ENCODE peak calls at places on chromosomes 2 and 18, in five cellular contexts. One of them, this sample, is unnamed.

GRCh38 chr18:457120-457519 is 43.4 kb downstream of the COLEC12 start:
- DNase-seq in H1: no peak
- DNase-seq in K562: no peak
- DNase-seq in SK-N-SH: peak
- DNase-seq in HCT116: no peak
- DNase-seq in this sample: no peak

GRCh38 chr2:47660167-47660566 is 122.8 kb upstream of the MSH6 start:
- DNase-seq in SK-N-SH: no peak
- DNase-seq in HCT116: no peak
- DNase-seq in K562: no peak
- DNase-seq in H1: no peak
- DNase-seq in this sample: no peak

GRCh38 chr2:222320441-222321395 is 21.9 kb upstream of the PAX3 start:
- DNase-seq in K562: no peak
- DNase-seq in H1: peak
- DNase-seq in HCT116: no peak
- DNase-seq in SK-N-SH: peak
- DNase-seq in this sample: no peak

GRCh38 chr2:86790828-86791561 is at the start of gene CD8A:
- DNase-seq in SK-N-SH: peak
- DNase-seq in HCT116: no peak
- DNase-seq in K562: no peak
- DNase-seq in H1: peak
- DNase-seq in this sample: no peak

GRCh38 chr2:175726213-175726612 is 275.9 kb downstream of the LNPK start:
- DNase-seq in SK-N-SH: no peak
- DNase-seq in HCT116: no peak
- DNase-seq in K562: no peak
- DNase-seq in H1: no peak
- DNase-seq in this sample: no peak

GRCh38 chr2:29431485-29431884 is 316.3 kb downstream of the CLIP4 start:
- DNase-seq in K562: no peak
- DNase-seq in H1: no peak
- DNase-seq in SK-N-SH: no peak
- DNase-seq in HCT116: no peak
- DNase-seq in this sample: no peak

GRCh38 chr2:74186038-74186437 is 7.4 kb upstream of the MOB1A start:
- DNase-seq in H1: no peak
- DNase-seq in HCT116: no peak
- DNase-seq in K562: peak
- DNase-seq in SK-N-SH: no peak
- DNase-seq in this sample: no peak

GRCh38 chr2:164710252-164710633 is 89.0 kb upstream of the GRB14 start:
- DNase-seq in H1: no peak
- DNase-seq in K562: no peak
- DNase-seq in SK-N-SH: no peak
- DNase-seq in HCT116: no peak
- DNase-seq in this sample: no peak

GRCh38 chr18:62959481-62959880 is 244.1 kb downstream of the PHLPP1 start:
- DNase-seq in HCT116: no peak
- DNase-seq in K562: no peak
- DNase-seq in SK-N-SH: no peak
- DNase-seq in H1: no peak
- DNase-seq in this sample: no peak

GRCh38 chr2:66439291-66440010 is 4.5 kb downstream of the MEIS1 start:
- DNase-seq in K562: no peak
- DNase-seq in H1: peak
- DNase-seq in SK-N-SH: peak
- DNase-seq in HCT116: no peak
- DNase-seq in this sample: no peak

GRCh38 chr2:230658877-230659652 is 53.6 kb upstream of the CAB39 start:
- DNase-seq in H1: no peak
- DNase-seq in HCT116: no peak
- DNase-seq in SK-N-SH: no peak
- DNase-seq in K562: peak
- DNase-seq in this sample: no peak
- TF ChIP-seq JUND in H1: no peak
- TF ChIP-seq JUND in HCT116: no peak
- TF ChIP-seq JUND in SK-N-SH: no peak
- TF ChIP-seq JUND in K562: peak
- TF ChIP-seq JUND in this sample: no peak

DNA sequence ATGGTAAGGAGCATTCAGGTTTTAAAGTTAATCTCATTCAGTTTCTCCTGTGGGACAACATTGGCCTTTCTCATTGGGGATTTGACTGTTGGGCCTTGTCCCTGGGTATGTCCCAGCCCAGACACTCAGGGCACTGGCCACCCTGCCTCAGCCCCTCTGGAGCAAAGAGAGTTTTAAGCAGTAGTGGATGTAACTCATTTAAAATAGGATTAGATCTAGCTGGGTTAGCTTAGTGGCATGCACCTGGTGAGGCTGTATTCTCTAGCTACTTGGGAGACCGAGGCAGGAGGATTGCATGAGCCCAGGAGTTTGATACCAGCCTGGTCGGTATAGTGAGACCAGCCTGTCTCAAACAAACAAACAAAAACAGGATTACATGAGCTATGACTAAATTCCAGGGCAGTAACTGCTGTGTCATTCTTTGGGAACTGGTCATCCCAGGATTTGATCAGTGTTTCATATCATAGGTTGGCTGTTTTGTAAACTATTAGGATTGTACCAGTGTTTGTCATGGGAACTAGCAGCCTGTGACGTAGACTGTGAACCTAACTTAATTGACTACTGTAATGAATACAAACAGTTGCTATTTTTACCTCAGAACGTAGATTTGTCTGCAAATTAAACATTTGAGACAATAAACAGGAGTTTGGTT is 12.5 kb downstream of the INPP4A start:
- DNase-seq in HCT116: no peak
- DNase-seq in SK-N-SH: no peak
- DNase-seq in H1: no peak
- DNase-seq in K562: no peak
- DNase-seq in this sample: peak
- TF ChIP-seq JUND in HCT116: no peak
- TF ChIP-seq JUND in SK-N-SH: no peak
- TF ChIP-seq JUND in H1: no peak
- TF ChIP-seq JUND in K562: no peak
- TF ChIP-seq JUND in this sample: no peak

DNA sequence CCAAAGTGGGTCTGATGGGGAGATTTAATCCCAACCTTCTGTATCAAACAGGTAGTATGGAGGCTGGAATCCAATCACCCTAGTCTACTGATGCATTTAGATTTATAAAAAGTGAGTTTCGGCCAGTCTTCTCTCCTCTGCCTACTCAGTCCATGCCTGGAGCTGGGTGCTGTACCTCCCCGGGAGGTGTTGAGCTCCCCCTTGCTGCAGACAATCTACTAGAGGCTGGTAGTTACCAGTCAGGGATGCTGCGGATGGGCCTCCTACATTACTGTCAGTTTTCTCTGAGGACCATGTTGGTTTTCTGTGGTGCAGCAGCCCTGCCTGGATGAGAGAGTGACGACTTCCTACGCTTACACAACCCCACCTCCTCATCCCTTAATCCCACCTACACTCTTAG is 118.6 kb upstream of the CELF4 start:
- DNase-seq in HCT116: no peak
- DNase-seq in H1: no peak
- DNase-seq in K562: no peak
- DNase-seq in SK-N-SH: no peak
- DNase-seq in this sample: no peak
- TF ChIP-seq JUND in HCT116: no peak
- TF ChIP-seq JUND in H1: no peak
- TF ChIP-seq JUND in K562: no peak
- TF ChIP-seq JUND in SK-N-SH: no peak
- TF ChIP-seq JUND in this sample: no peak

GRCh38 chr2:225165052-225165451 is 122.8 kb upstream of the DOCK10 start:
- DNase-seq in SK-N-SH: no peak
- DNase-seq in HCT116: no peak
- DNase-seq in K562: no peak
- DNase-seq in H1: no peak
- DNase-seq in this sample: no peak
- TF ChIP-seq JUND in SK-N-SH: no peak
- TF ChIP-seq JUND in HCT116: no peak
- TF ChIP-seq JUND in K562: no peak
- TF ChIP-seq JUND in H1: no peak
- TF ChIP-seq JUND in this sample: no peak